ENCODE peak calls at places on chromosomes 4 and X, in five cellular contexts. M, Z, I, X and A are unnamed samples.

GRCh38 chr4:168486961-168487820 is 6.9 kb upstream of the DDX60L start:
- DNase-seq in M (peak), Z (peak), I (no peak), X (no peak), A (no peak)

GRCh38 chrX:40108084-40108958 is 10.6 kb upstream of the BCOR start:
- DNase-seq in M (peak), Z (peak), I (peak), X (no peak), A (peak)

GRCh38 chrX:97065066-97065465 is 181.4 kb downstream of the RPA4 start:
- DNase-seq in M (no peak), Z (no peak), I (no peak), X (no peak), A (no peak)

GRCh38 chr4:137529432-137529831 is 2.9 kb downstream of the PCDH18 start:
- DNase-seq in M (no peak), Z (no peak), I (no peak), X (no peak), A (no peak)

GRCh38 chr4:100294356-100294755 is 104.1 kb upstream of the DDIT4L start:
- DNase-seq in M (no peak), Z (no peak), I (no peak), X (no peak), A (no peak)

GRCh38 chrX:40266490-40267333 is 169.0 kb upstream of the BCOR start:
- DNase-seq in M (peak), Z (peak), I (peak), X (peak), A (peak)

GRCh38 chr4:6109842-6110560 is 90.3 kb downstream of the JAKMIP1 start:
- DNase-seq in M (peak), Z (peak), I (no peak), X (no peak), A (peak)

GRCh38 chr4:86980230-86980629 is 45.4 kb downstream of the AFF1 start:
- DNase-seq in M (no peak), Z (no peak), I (no peak), X (no peak), A (no peak)

GRCh38 chrX:19343462-19344206 is at the start of gene PDHA1:
- DNase-seq in M (peak), Z (peak), I (peak), X (peak), A (peak)

GRCh38 chr4:11590132-11590531 is 161.4 kb upstream of the HS3ST1 start:
- DNase-seq in M (no peak), Z (no peak), I (no peak), X (no peak), A (no peak)

GRCh38 chr4:175339100-175339707 is 421.0 kb downstream of the ADAM29 start:
- DNase-seq in M (no peak), Z (no peak), I (no peak), X (no peak), A (no peak)

GRCh38 chr4:184416913-184417734 is 57.2 kb downstream of the IRF2 start:
- DNase-seq in M (no peak), Z (no peak), I (no peak), X (no peak), A (no peak)

GRCh38 chrX:38985375-38985774 is 184.1 kb downstream of the MID1IP1 start:
- DNase-seq in M (peak), Z (peak), I (no peak), X (no peak), A (no peak)

GRCh38 chr4:663438-664428 is 10.3 kb downstream of the ATP5ME start:
- DNase-seq in M (peak), Z (no peak), I (peak), X (no peak), A (peak)

GRCh38 chrX:104833401-104833800 is 267.4 kb downstream of the IL1RAPL2 start:
- DNase-seq in M (no peak), Z (no peak), I (no peak), X (no peak), A (no peak)

GRCh38 chr4:11805837-11806236 is 377.1 kb upstream of the HS3ST1 start:
- DNase-seq in M (peak), Z (peak), I (no peak), X (peak), A (no peak)

GRCh38 chr4:40682298-40683101 is 52.8 kb upstream of the RBM47 start:
- DNase-seq in M (no peak), Z (no peak), I (no peak), X (no peak), A (no peak)

GRCh38 chr4:16257611-16258010 is 31.3 kb upstream of the TAPT1 start:
- DNase-seq in M (no peak), Z (no peak), I (no peak), X (no peak), A (no peak)

GRCh38 chrX:108304210-108304609 is 134.0 kb downstream of the COL4A6 start:
- DNase-seq in M (peak), Z (no peak), I (no peak), X (no peak), A (no peak)

GRCh38 chrX:83501540-83501939 is 6.5 kb upstream of the POU3F4 start:
- DNase-seq in M (peak), Z (no peak), I (no peak), X (no peak), A (no peak)

GRCh38 chrX:70029790-70030189 is 19.9 kb downstream of the AWAT2 start:
- DNase-seq in M (peak), Z (no peak), I (no peak), X (no peak), A (no peak)

GRCh38 chr4:55906999-55907398 is 41.7 kb upstream of the CEP135 start:
- DNase-seq in M (peak), Z (no peak), I (no peak), X (no peak), A (no peak)

GRCh38 chr4:182853731-182854130 is 63.5 kb downstream of the DCTD start:
- DNase-seq in M (no peak), Z (no peak), I (no peak), X (no peak), A (no peak)

GRCh38 chr4:6627832-6628231 is 12.7 kb upstream of the MRFAP1 start:
- DNase-seq in M (no peak), Z (no peak), I (no peak), X (no peak), A (no peak)

GRCh38 chr4:118848901-118849300 is 13.0 kb upstream of the SEC24D start:
- DNase-seq in M (peak), Z (no peak), I (no peak), X (no peak), A (no peak)
- H3K27ac ChIP-seq in M (no peak), Z (no peak), I (no peak), X (no peak), A (no peak)

DNA sequence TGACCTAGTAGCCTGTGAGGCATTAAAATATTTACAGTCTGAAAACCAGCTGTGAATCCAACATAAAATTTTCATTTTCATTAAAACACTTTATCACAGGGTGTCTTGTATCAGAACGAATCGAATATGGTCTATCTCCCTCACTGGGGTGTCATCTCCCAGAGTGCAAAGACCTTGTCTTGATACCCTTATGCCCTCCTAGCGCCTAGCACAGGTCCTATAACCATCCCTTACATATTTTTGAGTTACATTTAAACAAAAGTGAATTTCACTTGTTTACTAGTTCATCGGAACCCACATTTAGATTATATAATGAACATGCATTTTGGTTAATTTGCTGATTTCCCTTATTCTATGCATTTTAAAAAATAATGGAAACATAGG is 14.0 kb downstream of the DIPK2B start:
- DNase-seq in M (no peak), Z (no peak), I (no peak), X (no peak), A (no peak)
- H3K4me3 ChIP-seq in M (no peak), Z (no peak), I (peak), X (no peak), A (no peak)

DNA sequence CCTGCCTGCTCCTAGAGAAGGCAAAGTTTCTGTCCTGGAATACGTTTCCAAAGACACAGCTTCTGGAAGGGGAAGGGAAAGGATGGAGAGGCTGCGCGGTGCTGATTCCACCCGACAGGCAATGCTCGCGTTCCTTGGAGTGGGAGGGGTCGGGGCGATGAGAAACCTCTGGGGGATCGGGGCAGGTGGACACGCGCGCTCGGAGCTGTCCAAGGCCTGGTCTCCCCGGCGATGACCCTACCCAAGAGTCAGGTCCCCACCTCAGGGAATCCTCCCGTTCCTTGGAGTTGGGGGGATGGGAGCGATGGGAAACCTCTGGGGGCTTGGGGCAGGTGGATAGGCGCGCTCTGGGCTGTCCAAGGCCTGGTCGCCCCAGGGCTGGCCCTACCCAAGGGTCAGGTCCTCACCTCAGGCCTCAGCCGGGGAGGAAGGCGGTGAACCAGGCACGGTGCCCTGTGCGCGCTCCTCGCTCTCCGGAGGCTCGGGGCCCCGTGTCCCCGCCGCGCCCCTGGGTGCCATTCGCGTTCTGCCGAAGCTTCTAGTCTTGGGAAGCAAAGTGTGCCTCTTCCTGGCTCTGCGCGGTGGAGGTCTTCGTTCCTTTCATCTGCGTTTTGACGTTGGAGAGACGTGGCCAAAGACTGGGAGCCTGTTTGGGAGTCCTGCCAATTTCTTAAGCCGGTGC is 10.6 kb upstream of the SHOX start:
- DNase-seq in M (no peak), Z (no peak), I (no peak), X (no peak), A (no peak)
- H3K27ac ChIP-seq in M (no peak), Z (no peak), I (no peak), X (no peak), A (no peak)

GRCh38 chr4:2937146-2937857 is 25.9 kb downstream of the NOP14 start:
- DNase-seq in M (no peak), Z (no peak), I (peak), X (no peak), A (no peak)
- H3K4me3 ChIP-seq in M (no peak), Z (no peak), I (no peak), X (no peak), A (no peak)

GRCh38 chr4:118734491-118735205 is 49.5 kb downstream of the METTL14 start:
- DNase-seq in M (no peak), Z (no peak), I (no peak), X (no peak), A (no peak)
- H3K27ac ChIP-seq in M (no peak), Z (no peak), I (no peak), X (no peak), A (no peak)

GRCh38 chrX:41337140-41337539 is 3.2 kb downstream of the DDX3X start:
- DNase-seq in M (no peak), Z (no peak), I (no peak), X (no peak), A (no peak)
- H3K4me3 ChIP-seq in M (no peak), Z (peak), I (peak), X (peak), A (peak)

DNA sequence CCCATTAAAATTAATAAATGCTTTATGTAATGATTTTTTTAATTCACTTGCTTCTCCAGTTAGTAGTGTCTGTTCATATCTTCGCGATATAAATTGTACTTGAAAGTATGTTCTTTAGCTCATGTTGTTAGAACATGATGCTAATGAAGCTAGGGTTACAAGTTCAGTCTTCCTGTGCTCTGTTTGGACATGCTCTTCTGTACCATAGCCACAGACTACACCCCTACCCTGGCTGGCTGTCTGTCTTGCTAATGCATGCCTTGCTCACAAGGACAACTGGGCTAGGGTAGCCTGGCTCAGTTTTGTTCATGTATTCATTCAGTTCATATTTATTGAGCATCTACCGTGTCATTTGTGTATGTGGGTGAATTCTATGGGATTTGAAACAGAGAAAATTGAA is 50.8 kb upstream of the MTMR1 start:
- DNase-seq in M (no peak), Z (no peak), I (no peak), X (no peak), A (no peak)
- H3K27ac ChIP-seq in M (no peak), Z (no peak), I (no peak), X (no peak), A (no peak)

DNA sequence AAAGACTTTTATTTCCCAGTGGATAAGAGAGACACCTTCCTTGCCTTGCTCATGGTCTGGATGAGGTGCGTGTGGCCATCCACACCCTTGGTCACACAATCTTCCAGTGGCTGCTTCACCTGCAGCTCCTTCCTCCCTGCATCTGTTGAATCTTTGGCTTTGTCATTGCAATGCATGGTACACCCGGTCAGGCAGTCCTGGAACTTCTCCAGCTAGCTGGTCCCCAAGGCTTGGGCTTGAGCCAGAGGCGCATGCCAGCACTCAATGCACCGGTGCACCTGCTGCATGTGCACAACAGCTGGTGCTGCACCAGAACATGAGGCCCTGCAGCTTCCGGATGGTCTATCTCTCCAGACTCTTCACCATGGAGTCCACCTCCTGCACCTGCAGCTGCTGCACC is 31.7 kb downstream of the SCML1 start:
- DNase-seq in M (no peak), Z (no peak), I (no peak), X (no peak), A (peak)
- H3K4me3 ChIP-seq in M (no peak), Z (no peak), I (no peak), X (no peak), A (no peak)

GRCh38 chr4:167339781-167340180 is 105.5 kb upstream of the SPOCK3 start:
- DNase-seq in M (no peak), Z (no peak), I (no peak), X (no peak), A (no peak)
- H3K27ac ChIP-seq in M (no peak), Z (no peak), I (no peak), X (no peak), A (no peak)